ENCODE peak calls at places on chromosomes 11 and 22, in five cellular contexts. X, Z, B, J and E are unnamed samples.
A peak's percentile ranks its signal among the peaks of the same experiment; 100 is the strongest.

GRCh38 chr11:72369786-72370185 is 64.5 kb downstream of the CLPB start:
- DNase-seq in X (no peak), Z (no peak), B (no peak), J (no peak), E (no peak)

GRCh38 chr22:25935266-25936058 is 193.5 kb downstream of the MYO18B start:
- DNase-seq in X (no peak), Z (no peak), B (no peak), J (no peak), E (no peak)

GRCh38 chr11:45920531-45921477 is 1.7 kb upstream of the LARGE2 start:
- DNase-seq in X (no peak), Z (no peak), B (no peak), J (no peak), E (no peak)

GRCh38 chr11:70853103-70853830 is 399.1 kb downstream of the SHANK2 start:
- DNase-seq in X (no peak), Z (no peak), B (no peak), J (no peak), E (no peak)

GRCh38 chr11:96207459-96208449 is 135.2 kb downstream of the MAML2 start:
- DNase-seq in X (no peak), Z (no peak), B (peak; percentile 52), J (no peak), E (no peak)

GRCh38 chr11:35163707-35164496 is 24.9 kb downstream of the CD44 start:
- DNase-seq in X (no peak), Z (no peak), B (no peak), J (no peak), E (no peak)

GRCh38 chr11:103110406-103110805 is 1.2 kb downstream of the DYNC2H1 start:
- DNase-seq in X (no peak), Z (no peak), B (no peak), J (no peak), E (no peak)

GRCh38 chr11:2538951-2539735 is 94.3 kb downstream of the KCNQ1 start:
- DNase-seq in X (no peak), Z (no peak), B (peak; percentile 4), J (no peak), E (peak; percentile 11)

GRCh38 chr11:18723991-18724390 is 2.0 kb downstream of the IGSF22 start:
- DNase-seq in X (no peak), Z (no peak), B (no peak), J (no peak), E (no peak)

GRCh38 chr11:44693654-44694119 is 33.1 kb upstream of the TSPAN18 start:
- DNase-seq in X (no peak), Z (no peak), B (no peak), J (no peak), E (peak; percentile 38)

GRCh38 chr22:46417268-46417580 is 81.7 kb downstream of the TRMU start:
- DNase-seq in X (no peak), Z (no peak), B (no peak), J (no peak), E (no peak)

GRCh38 chr22:41528938-41529561 is 15.2 kb downstream of the POLR3H start:
- DNase-seq in X (no peak), Z (no peak), B (no peak), J (no peak), E (no peak)

GRCh38 chr22:25892678-25893077 is 150.7 kb downstream of the MYO18B start:
- DNase-seq in X (no peak), Z (no peak), B (no peak), J (no peak), E (no peak)

GRCh38 chr11:64165482-64165841 is 451 bp downstream of the MACROD1 start:
- DNase-seq in X (peak; percentile 26), Z (peak; percentile 28), B (peak; percentile 35), J (no peak), E (peak; percentile 58)

GRCh38 chr11:10044618-10045017 is 249.4 kb downstream of the SBF2 start:
- DNase-seq in X (no peak), Z (no peak), B (no peak), J (no peak), E (no peak)

GRCh38 chr11:134110252-134110651 is 41.4 kb downstream of the JAM3 start:
- DNase-seq in X (no peak), Z (no peak), B (no peak), J (no peak), E (no peak)

GRCh38 chr11:70399681-70400112 is 1.4 kb downstream of the CTTN start:
- DNase-seq in X (no peak), Z (no peak), B (peak; percentile 74), J (peak; percentile 91), E (no peak)

GRCh38 chr11:62500066-62501035 is 46.3 kb downstream of the AHNAK start:
- DNase-seq in X (no peak), Z (no peak), B (peak; percentile 59), J (no peak), E (no peak)

GRCh38 chr22:45639747-45640102 is 31.9 kb upstream of the ATXN10 start:
- DNase-seq in X (no peak), Z (no peak), B (no peak), J (no peak), E (no peak)

GRCh38 chr22:43477966-43478365 is 66.2 kb downstream of the MPPED1 start:
- DNase-seq in X (no peak), Z (no peak), B (no peak), J (no peak), E (no peak)

GRCh38 chr11:107307991-107308390 is 149.6 kb downstream of the CWF19L2 start:
- DNase-seq in X (no peak), Z (no peak), B (no peak), J (no peak), E (no peak)

GRCh38 chr22:21624120-21624879 is 5.5 kb downstream of the YDJC start:
- DNase-seq in X (peak; percentile 21), Z (peak; percentile 33), B (peak; percentile 23), J (no peak), E (peak; percentile 68)

GRCh38 chr11:118411523-118411922 is 10.1 kb downstream of the ATP5MG start:
- DNase-seq in X (no peak), Z (no peak), B (no peak), J (no peak), E (no peak)

GRCh38 chr11:408154-409007 is 6.4 kb downstream of the SIGIRR start:
- DNase-seq in X (no peak), Z (no peak), B (no peak), J (no peak), E (no peak)

GRCh38 chr11:59766542-59766941 is 11.4 kb downstream of the STX3 start:
- DNase-seq in X (no peak), Z (no peak), B (no peak), J (no peak), E (peak; percentile 56)

GRCh38 chr11:30477061-30477460 is 109.1 kb downstream of the MPPED2 start:
- DNase-seq in X (no peak), Z (no peak), B (no peak), J (no peak), E (no peak)

GRCh38 chr11:19849947-19850593 is 137.4 kb downstream of the NAV2 start:
- DNase-seq in X (no peak), Z (no peak), B (no peak), J (no peak), E (no peak)